ENCODE peak calls at places on chromosomes 3 and 15, in four cellular contexts. S is skeletal muscle cell, H is dorsolateral prefrontal cortex, E is pancreas. D is an unnamed sample.

GRCh38 chr3:168139947-168140346 is 44.2 kb upstream of the GOLIM4 start:
- DNase-seq in S (no peak), H (no peak), E (no peak), D (no peak)

GRCh38 chr15:86336051-86336788 is 256.5 kb downstream of the AGBL1 start:
- DNase-seq in S (peak; percentile 41), H (no peak), E (no peak), D (no peak)

GRCh38 chr3:43531835-43532234 is 90.0 kb downstream of the ANO10 start:
- DNase-seq in S (peak; percentile 46), H (no peak), E (no peak), D (no peak)

GRCh38 chr15:86915811-86916331 is 836.2 kb downstream of the AGBL1 start:
- DNase-seq in S (peak; percentile 0), H (peak; percentile 41), E (peak; percentile 23), D (peak; percentile 60)

GRCh38 chr3:42369304-42369703 is 41.1 kb downstream of the LYZL4 start:
- DNase-seq in S (no peak), H (peak; percentile 45), E (no peak), D (peak; percentile 23)

GRCh38 chr3:16148783-16149182 is 25.7 kb upstream of the GALNT15 start:
- DNase-seq in S (peak; percentile 91), H (no peak), E (no peak), D (peak; percentile 97)

GRCh38 chr3:44988073-44988472 is 12.0 kb downstream of the EXOSC7 start:
- DNase-seq in S (no peak), H (no peak), E (no peak), D (no peak)

GRCh38 chr15:101288905-101289513 is 6.0 kb downstream of the SNRPA1 start:
- DNase-seq in S (no peak), H (no peak), E (no peak), D (peak; percentile 19)

GRCh38 chr3:160200328-160200727 is 24.9 kb upstream of the C3orf80 start:
- DNase-seq in S (no peak), H (no peak), E (no peak), D (no peak)

DNA sequence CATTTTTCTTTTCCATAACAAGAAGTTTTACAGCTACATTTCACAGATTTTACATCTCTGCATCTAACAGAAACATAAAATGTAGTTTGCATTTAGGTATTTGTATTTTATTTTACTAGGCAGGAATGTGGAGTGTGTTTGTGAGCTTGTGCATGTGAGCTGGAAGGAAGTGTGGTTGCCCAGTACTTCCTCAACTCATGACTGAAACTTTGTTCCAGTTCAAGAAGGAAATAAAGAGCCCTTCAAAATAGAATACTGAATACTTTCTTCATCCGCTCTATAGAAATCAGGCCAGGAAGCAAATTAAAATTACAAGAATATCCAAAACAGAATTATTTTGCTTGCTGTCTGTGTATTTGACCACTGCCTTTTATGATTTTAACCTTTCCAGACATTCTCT is 81.3 kb downstream of the CHL1 start:
- DNase-seq in S (no peak), H (no peak), E (no peak), D (no peak)
- H3K4me3 ChIP-seq in S (no peak overlapping the region), H (no peak overlapping the region), E (no peak overlapping the region), D (no peak overlapping the region)

GRCh38 chr3:9903238-9903624 is 583 bp downstream of the IL17RE start:
- DNase-seq in S (no peak), H (no peak), E (no peak), D (no peak)

GRCh38 chr3:9901967-9902366 is 681 bp upstream of the IL17RE start:
- DNase-seq in S (no peak), H (no peak), E (no peak), D (no peak)

GRCh38 chr3:9899289-9899791 is 3.3 kb upstream of the IL17RE start:
- DNase-seq in S (no peak), H (no peak), E (no peak), D (no peak)

GRCh38 chr3:9903904-9904303 is 1.3 kb downstream of the IL17RE start:
- DNase-seq in S (no peak), H (no peak), E (no peak), D (no peak)

GRCh38 chr3:9902372-9903237 is at the start of gene IL17RE:
- DNase-seq in S (no peak), H (no peak), E (peak; percentile 53), D (no peak)
- H3K4me3 ChIP-seq in S (peak within 1 kb of the TSS; percentile 32), H (no peak within 1 kb of the TSS), E (peak within 1 kb of the TSS; percentile 20), D (no peak within 1 kb of the TSS)

DNA sequence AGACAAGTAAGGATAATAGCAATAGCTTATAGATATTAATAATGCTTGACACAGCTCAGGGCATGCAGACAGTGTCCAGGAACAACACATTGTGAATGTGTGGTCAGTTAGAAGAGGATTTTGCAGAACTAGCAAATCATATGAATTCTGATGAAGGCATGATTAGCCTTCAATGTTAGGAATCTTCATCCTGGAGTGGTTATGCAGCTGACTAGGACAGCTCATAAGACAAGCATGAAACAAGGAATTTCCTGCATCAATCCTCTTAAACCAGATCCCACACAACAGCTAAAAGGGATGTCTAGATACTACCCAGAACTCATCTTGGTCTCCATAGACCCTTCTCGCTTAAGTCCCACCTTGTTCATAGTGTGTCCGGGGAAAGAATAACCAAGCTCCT is 499.0 kb upstream of the ATP11B start:
- DNase-seq in S (peak; percentile 6), H (no peak), E (no peak), D (peak; percentile 47)
- H3K4me3 ChIP-seq in S (no peak overlapping the region), H (no peak overlapping the region), E (no peak overlapping the region), D (no peak overlapping the region)

GRCh38 chr3:25781758-25782594 is 1.3 kb downstream of the NGLY1 start:
- DNase-seq in S (no peak), H (no peak), E (no peak), D (no peak)

GRCh38 chr3:25780618-25781017 is 2.6 kb downstream of the NGLY1 start:
- DNase-seq in S (no peak), H (no peak), E (no peak), D (no peak)

GRCh38 chr3:25782636-25782937 is 656 bp downstream of the NGLY1 start:
- DNase-seq in S (no peak), H (no peak), E (no peak), D (no peak)

GRCh38 chr3:25782938-25783660 is at the start of gene NGLY1:
- DNase-seq in S (peak; percentile 34), H (peak; percentile 75), E (peak; percentile 86), D (peak; percentile 55)

GRCh38 chr3:25781145-25781757 is 2.0 kb downstream of the NGLY1 start:
- DNase-seq in S (no peak), H (no peak), E (no peak), D (no peak)
- H3K4me3 ChIP-seq in S (no peak overlapping the region), H (no peak overlapping the region), E (no peak overlapping the region), D (no peak overlapping the region)

D was measured in astrocyte of the cerebellum.